ENCODE peak calls at places on chromosomes 11 and 22, in seven cellular contexts. U, Z, T, L, H, K and R are unnamed samples.

GRCh38 chr22:32342977-32343376 is 14.7 kb upstream of the RFPL3 start:
- DNase-seq in U (no peak), K (no peak), Z (no peak), T (no peak), H (no peak), L (no peak), R (no peak)

GRCh38 chr11:130452941-130453340 is 4.5 kb downstream of the ADAMTS15 start:
- DNase-seq in U (no peak), L (no peak), Z (no peak), K (peak), T (no peak), H (no peak), R (peak)

GRCh38 chr11:3613998-3614741 is 27.6 kb downstream of the ART5 start:
- DNase-seq in Z (no peak), K (no peak), U (no peak), H (no peak), L (no peak), T (no peak), R (no peak)

GRCh38 chr11:102462610-102463009 is 10.0 kb upstream of the TMEM123 start:
- DNase-seq in Z (no peak), L (peak), K (no peak), H (no peak), U (no peak), T (no peak), R (no peak)

GRCh38 chr11:36309779-36310178 is 13.7 kb downstream of the PRR5L start:
- DNase-seq in T (no peak), U (no peak), Z (no peak), L (no peak), H (no peak), K (no peak), R (no peak)

GRCh38 chr11:9838961-9839360 is 175.1 kb downstream of the SWAP70 start:
- DNase-seq in Z (no peak), U (no peak), K (no peak), L (no peak), T (no peak), H (no peak), R (peak)

GRCh38 chr22:27086728-27087450 is 429.5 kb downstream of the MIAT start:
- DNase-seq in U (no peak), H (no peak), L (no peak), Z (no peak), K (no peak), T (no peak), R (peak)

GRCh38 chr22:23058063-23058462 is 12.3 kb upstream of the GNAZ start:
- DNase-seq in T (no peak), L (no peak), K (peak), H (no peak), Z (no peak), U (no peak), R (peak)

GRCh38 chr22:23498811-23499798 is 81.0 kb downstream of the IGLL1 start:
- DNase-seq in K (no peak), L (no peak), Z (no peak), H (no peak), T (no peak), U (no peak), R (no peak)

GRCh38 chr22:47292546-47293320 is 530.3 kb downstream of the TBC1D22A start:
- DNase-seq in Z (no peak), T (no peak), H (no peak), U (no peak), K (no peak), L (no peak), R (no peak)

GRCh38 chr11:118229274-118229847 is 4.5 kb upstream of the JAML start:
- DNase-seq in U (no peak), H (no peak), T (no peak), K (no peak), Z (no peak), L (no peak), R (no peak)

GRCh38 chr11:103528046-103528445 is 418.8 kb downstream of the DYNC2H1 start:
- DNase-seq in L (no peak), T (no peak), Z (no peak), K (no peak), U (no peak), H (no peak), R (no peak)

GRCh38 chr22:47337161-47337621 is 574.7 kb downstream of the TBC1D22A start:
- DNase-seq in H (peak), K (no peak), Z (no peak), T (peak), L (peak), U (no peak), R (no peak)

GRCh38 chr11:64868904-64869570 is 9.4 kb downstream of the EHD1 start:
- DNase-seq in L (peak), H (peak), T (no peak), K (no peak), U (peak), Z (no peak), R (no peak)

GRCh38 chr22:44154431-44154942 is 26.2 kb upstream of the PARVG start:
- DNase-seq in Z (no peak), H (no peak), T (no peak), K (no peak), U (no peak), L (no peak), R (no peak)

GRCh38 chr22:20315337-20316216 is 4.3 kb downstream of the DGCR6L start:
- DNase-seq in Z (no peak), L (no peak), K (no peak), T (no peak), U (no peak), H (no peak), R (no peak)

GRCh38 chr11:108697872-108698473 is 33.1 kb downstream of the DDX10 start:
- DNase-seq in T (peak), L (peak), H (peak), Z (peak), K (peak), U (peak), R (peak)

GRCh38 chr11:2791139-2791520 is 91.3 kb upstream of the KCNQ1OT1 start:
- DNase-seq in H (no peak), T (no peak), U (no peak), L (no peak), Z (no peak), K (peak), R (no peak)

GRCh38 chr11:11813288-11813962 is 28.3 kb upstream of the USP47 start:
- DNase-seq in T (no peak), H (peak), L (no peak), U (no peak), K (no peak), Z (no peak), R (no peak)

GRCh38 chr22:45781941-45782340 is 110.3 kb downstream of the ATXN10 start:
- DNase-seq in U (no peak), T (no peak), L (no peak), H (no peak), Z (no peak), K (no peak), R (no peak)

GRCh38 chr22:23246982-23247766 is 66.9 kb downstream of the BCR start:
- DNase-seq in Z (no peak), H (no peak), L (no peak), U (no peak), K (no peak), T (peak), R (no peak)

GRCh38 chr11:23403210-23404185 is 543.2 kb upstream of the CCDC179 start:
- DNase-seq in U (no peak), K (no peak), Z (no peak), L (no peak), H (no peak), T (no peak), R (no peak)

GRCh38 chr11:441418-442274 is at the start of gene ANO9:
- DNase-seq in H (no peak), U (peak), Z (peak), K (peak), L (peak), T (no peak), R (peak)

GRCh38 chr11:113994077-113994954 is 19.4 kb downstream of the HTR3A start:
- DNase-seq in H (no peak), U (peak), L (peak), K (peak), T (no peak), Z (peak), R (peak)

GRCh38 chr11:15278129-15278528 is 163.4 kb downstream of the INSC start:
- DNase-seq in L (no peak), U (no peak), K (no peak), H (no peak), T (no peak), Z (no peak), R (no peak)

GRCh38 chr11:15976433-15977045 is 379.8 kb downstream of the SOX6 start:
- DNase-seq in L (no peak), K (no peak), Z (no peak), H (peak), U (no peak), T (no peak), R (no peak)

GRCh38 chr11:1406571-1407485 is 17.1 kb downstream of the BRSK2 start:
- DNase-seq in Z (no peak), H (no peak), K (no peak), L (no peak), T (no peak), U (no peak), R (no peak)

GRCh38 chr11:104997288-104997687 is 25.7 kb downstream of the CASP5 start:
- DNase-seq in T (no peak), L (no peak), Z (no peak), K (no peak), H (no peak), U (no peak), R (no peak)

GRCh38 chr11:15836801-15837200 is 519.5 kb downstream of the SOX6 start:
- DNase-seq in K (no peak), U (no peak), T (no peak), H (no peak), Z (no peak), L (no peak), R (no peak)

GRCh38 chr22:47160781-47161520 is 398.5 kb downstream of the TBC1D22A start:
- DNase-seq in T (no peak), Z (no peak), L (no peak), U (no peak), H (no peak), K (peak), R (no peak)

GRCh38 chr11:64564947-64565889 is 25.8 kb upstream of the SLC22A12 start:
- DNase-seq in Z (no peak), K (peak), T (no peak), H (no peak), U (no peak), L (no peak), R (peak)

GRCh38 chr22:28217277-28217676 is 298.2 kb upstream of the PITPNB start:
- DNase-seq in H (no peak), L (no peak), U (no peak), T (no peak), Z (no peak), K (no peak), R (no peak)

GRCh38 chr11:93160156-93160555 is 37.6 kb downstream of the SLC36A4 start:
- DNase-seq in U (no peak), T (no peak), H (no peak), K (no peak), Z (no peak), L (no peak), R (no peak)